ENCODE peak calls at places on chromosomes 13 and 19, in six cellular contexts. One of them, this sample, is unnamed. For H3K36me3, the result is how much of the 10 kb centered on the place peaks cover.

GRCh38 chr13:110617326-110618072 is 2.2 kb downstream of the NAXD start:
- DNase-seq in adrenal gland: peak
- DNase-seq in SJSA1: peak
- DNase-seq in effector memory CD4-positive, alpha-beta T cell: no peak
- DNase-seq in CD8-positive, alpha-beta memory T cell: no peak
- DNase-seq in ascending aorta: no peak
- DNase-seq in this sample: peak

GRCh38 chr19:30163663-30164062 is 208.5 kb upstream of the ZNF536 start:
- DNase-seq in SJSA1: no peak
- DNase-seq in effector memory CD4-positive, alpha-beta T cell: no peak
- DNase-seq in ascending aorta: no peak
- DNase-seq in adrenal gland: no peak
- DNase-seq in CD8-positive, alpha-beta memory T cell: no peak
- DNase-seq in this sample: no peak

GRCh38 chr13:32229443-32229842 is 85.7 kb downstream of the ZAR1L start:
- DNase-seq in effector memory CD4-positive, alpha-beta T cell: no peak
- DNase-seq in ascending aorta: no peak
- DNase-seq in adrenal gland: no peak
- DNase-seq in SJSA1: no peak
- DNase-seq in CD8-positive, alpha-beta memory T cell: no peak
- DNase-seq in this sample: no peak

GRCh38 chr13:106917024-106917491 is 349.1 kb upstream of the ARGLU1 start:
- DNase-seq in CD8-positive, alpha-beta memory T cell: no peak
- DNase-seq in effector memory CD4-positive, alpha-beta T cell: no peak
- DNase-seq in SJSA1: no peak
- DNase-seq in ascending aorta: no peak
- DNase-seq in adrenal gland: no peak
- DNase-seq in this sample: no peak

GRCh38 chr13:86282450-86282849 is 483.2 kb upstream of the SLITRK6 start:
- DNase-seq in ascending aorta: no peak
- DNase-seq in effector memory CD4-positive, alpha-beta T cell: no peak
- DNase-seq in adrenal gland: no peak
- DNase-seq in SJSA1: no peak
- DNase-seq in CD8-positive, alpha-beta memory T cell: no peak
- DNase-seq in this sample: no peak

GRCh38 chr13:61144834-61145593 is 270.6 kb downstream of the PCDH20 start:
- DNase-seq in SJSA1: no peak
- DNase-seq in ascending aorta: no peak
- DNase-seq in adrenal gland: no peak
- DNase-seq in CD8-positive, alpha-beta memory T cell: no peak
- DNase-seq in effector memory CD4-positive, alpha-beta T cell: no peak
- DNase-seq in this sample: no peak

GRCh38 chr19:49110567-49110966 is 3.6 kb upstream of the LIN7B start:
- DNase-seq in adrenal gland: no peak
- DNase-seq in SJSA1: no peak
- DNase-seq in effector memory CD4-positive, alpha-beta T cell: no peak
- DNase-seq in CD8-positive, alpha-beta memory T cell: no peak
- DNase-seq in ascending aorta: no peak
- DNase-seq in this sample: no peak

GRCh38 chr19:31119951-31120690 is 229.1 kb downstream of the TSHZ3 start:
- DNase-seq in adrenal gland: no peak
- DNase-seq in SJSA1: no peak
- DNase-seq in CD8-positive, alpha-beta memory T cell: no peak
- DNase-seq in effector memory CD4-positive, alpha-beta T cell: no peak
- DNase-seq in ascending aorta: no peak
- DNase-seq in this sample: no peak

GRCh38 chr13:100933841-100934240 is 259.2 kb upstream of the TMTC4 start:
- DNase-seq in effector memory CD4-positive, alpha-beta T cell: no peak
- DNase-seq in adrenal gland: no peak
- DNase-seq in SJSA1: no peak
- DNase-seq in CD8-positive, alpha-beta memory T cell: no peak
- DNase-seq in ascending aorta: no peak
- DNase-seq in this sample: no peak

GRCh38 chr13:73000027-73000674 is 58.7 kb upstream of the KLF5 start:
- DNase-seq in CD8-positive, alpha-beta memory T cell: no peak
- DNase-seq in effector memory CD4-positive, alpha-beta T cell: no peak
- DNase-seq in adrenal gland: no peak
- DNase-seq in ascending aorta: no peak
- DNase-seq in SJSA1: no peak
- DNase-seq in this sample: no peak

GRCh38 chr13:76019421-76020044 is 383.4 kb downstream of the LMO7 start:
- DNase-seq in ascending aorta: no peak
- DNase-seq in SJSA1: no peak
- DNase-seq in effector memory CD4-positive, alpha-beta T cell: no peak
- DNase-seq in adrenal gland: no peak
- DNase-seq in CD8-positive, alpha-beta memory T cell: no peak
- DNase-seq in this sample: peak

GRCh38 chr19:16386619-16387240 is 62.1 kb downstream of the KLF2 start:
- DNase-seq in SJSA1: peak
- DNase-seq in CD8-positive, alpha-beta memory T cell: peak
- DNase-seq in adrenal gland: peak
- DNase-seq in effector memory CD4-positive, alpha-beta T cell: peak
- DNase-seq in ascending aorta: no peak
- DNase-seq in this sample: peak

GRCh38 chr13:66933994-66934393 is 296.1 kb downstream of the PCDH9 start:
- DNase-seq in effector memory CD4-positive, alpha-beta T cell: no peak
- DNase-seq in ascending aorta: no peak
- DNase-seq in adrenal gland: no peak
- DNase-seq in SJSA1: peak
- DNase-seq in CD8-positive, alpha-beta memory T cell: no peak
- DNase-seq in this sample: no peak

GRCh38 chr13:61954092-61954491 is 538.4 kb upstream of the PCDH20 start:
- DNase-seq in SJSA1: no peak
- DNase-seq in ascending aorta: no peak
- DNase-seq in CD8-positive, alpha-beta memory T cell: no peak
- DNase-seq in adrenal gland: no peak
- DNase-seq in effector memory CD4-positive, alpha-beta T cell: no peak
- DNase-seq in this sample: no peak

GRCh38 chr19:4352701-4353121 is 9.3 kb downstream of the MPND start:
- DNase-seq in SJSA1: peak
- DNase-seq in CD8-positive, alpha-beta memory T cell: no peak
- DNase-seq in adrenal gland: no peak
- DNase-seq in ascending aorta: no peak
- DNase-seq in effector memory CD4-positive, alpha-beta T cell: peak
- DNase-seq in this sample: peak

GRCh38 chr13:95862401-95862800 is 185.5 kb downstream of the DNAJC3 start:
- DNase-seq in ascending aorta: no peak
- DNase-seq in effector memory CD4-positive, alpha-beta T cell: no peak
- DNase-seq in SJSA1: no peak
- DNase-seq in CD8-positive, alpha-beta memory T cell: no peak
- DNase-seq in adrenal gland: no peak
- DNase-seq in this sample: no peak

DNA sequence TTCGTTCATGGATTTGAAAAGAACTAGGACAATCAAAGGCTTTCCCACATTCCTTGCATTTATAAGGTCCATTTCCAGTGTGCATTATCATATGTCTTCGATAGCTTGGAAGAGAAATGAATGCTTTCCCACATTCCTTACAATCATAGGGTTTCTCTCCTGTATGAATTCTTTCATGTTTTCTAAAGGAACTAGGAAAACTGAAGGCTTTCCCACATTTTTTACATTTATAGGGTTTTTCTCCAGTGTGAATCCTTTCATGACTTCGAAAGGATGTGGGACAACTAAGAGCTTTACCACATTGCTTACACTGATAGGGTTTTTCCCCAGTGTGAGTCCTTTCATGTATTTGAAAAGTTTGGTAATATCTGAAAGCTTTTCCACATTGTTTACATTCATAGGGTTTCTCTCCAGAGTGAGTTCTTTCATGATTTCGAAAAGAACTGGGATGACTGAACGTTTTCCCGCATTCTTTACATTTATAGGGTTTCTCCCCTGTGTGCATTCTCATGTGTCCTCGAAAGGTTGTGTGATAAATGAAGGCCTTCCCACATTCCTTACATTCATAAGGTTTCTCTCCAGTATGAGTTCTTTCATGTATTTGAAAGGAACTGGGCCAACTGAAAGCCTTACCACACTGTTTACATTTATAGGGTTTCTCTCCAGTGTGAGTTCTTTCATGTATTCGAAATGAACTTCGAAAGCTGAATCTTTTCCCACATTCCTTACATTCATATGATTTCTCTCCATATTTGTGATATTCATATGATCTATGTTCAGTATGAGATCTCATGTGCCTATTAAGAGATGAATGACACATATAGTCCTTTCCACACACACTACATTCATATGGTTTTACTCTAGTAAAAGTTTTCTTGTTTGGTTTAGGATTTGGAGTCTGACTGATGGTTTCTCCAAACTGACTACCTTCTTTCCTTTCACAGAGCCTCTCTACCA is 19.6 kb downstream of the ZNF709 start:
- DNase-seq in adrenal gland: no peak
- DNase-seq in CD8-positive, alpha-beta memory T cell: no peak
- DNase-seq in SJSA1: no peak
- DNase-seq in effector memory CD4-positive, alpha-beta T cell: no peak
- DNase-seq in ascending aorta: no peak
- DNase-seq in this sample: no peak
- H3K36me3 ChIP-seq in adrenal gland: under half
- H3K36me3 ChIP-seq in CD8-positive, alpha-beta memory T cell: under half
- H3K36me3 ChIP-seq in SJSA1: under half
- H3K36me3 ChIP-seq in effector memory CD4-positive, alpha-beta T cell: under half
- H3K36me3 ChIP-seq in ascending aorta: half or more
- H3K36me3 ChIP-seq in this sample: under half

DNA sequence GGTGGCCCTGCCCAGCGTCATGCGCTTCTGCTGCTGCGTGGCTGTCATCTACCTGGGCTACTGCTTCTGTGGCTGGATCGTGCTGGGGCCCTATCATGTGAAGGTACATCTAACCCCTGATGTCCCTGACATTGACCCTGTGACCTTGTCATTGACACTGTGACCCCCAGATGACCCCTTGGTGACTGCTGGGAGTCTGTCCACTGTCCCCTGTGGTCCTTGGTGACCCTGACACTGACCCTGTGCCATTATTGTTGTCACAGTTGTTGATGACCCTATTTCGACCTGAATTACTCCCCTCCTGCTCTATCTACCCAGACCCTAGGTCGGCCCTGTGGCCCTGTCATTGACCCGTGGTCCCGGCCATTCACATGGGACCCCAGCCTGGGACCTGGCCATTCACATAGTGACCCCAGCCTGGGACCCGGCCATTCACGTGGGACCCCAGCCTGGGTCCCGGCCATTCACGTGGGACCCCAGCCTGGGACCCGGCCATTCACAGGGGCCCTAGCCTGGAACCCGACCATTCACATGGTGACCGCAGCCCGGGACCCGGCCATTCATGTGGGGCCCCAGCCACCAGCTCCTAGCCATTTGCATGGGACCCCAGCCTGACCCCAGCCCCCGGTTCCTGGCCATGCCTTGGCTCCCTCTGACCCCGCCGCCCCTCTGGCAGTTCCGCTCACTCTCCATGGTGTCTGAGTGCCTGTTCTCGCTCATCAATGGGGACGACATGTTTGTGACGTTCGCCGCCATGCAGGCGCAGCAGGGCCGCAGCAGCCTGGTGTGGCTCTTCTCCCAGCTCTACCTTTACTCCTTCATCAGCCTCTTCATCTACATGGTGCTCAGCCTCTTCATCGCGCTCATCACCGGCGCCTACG is 5.7 kb upstream of the PNPLA6 start:
- DNase-seq in ascending aorta: no peak
- DNase-seq in SJSA1: no peak
- DNase-seq in effector memory CD4-positive, alpha-beta T cell: no peak
- DNase-seq in CD8-positive, alpha-beta memory T cell: no peak
- DNase-seq in adrenal gland: no peak
- DNase-seq in this sample: no peak
- H3K36me3 ChIP-seq in ascending aorta: under half
- H3K36me3 ChIP-seq in SJSA1: under half
- H3K36me3 ChIP-seq in effector memory CD4-positive, alpha-beta T cell: under half
- H3K36me3 ChIP-seq in CD8-positive, alpha-beta memory T cell: under half
- H3K36me3 ChIP-seq in adrenal gland: half or more
- H3K36me3 ChIP-seq in this sample: under half

DNA sequence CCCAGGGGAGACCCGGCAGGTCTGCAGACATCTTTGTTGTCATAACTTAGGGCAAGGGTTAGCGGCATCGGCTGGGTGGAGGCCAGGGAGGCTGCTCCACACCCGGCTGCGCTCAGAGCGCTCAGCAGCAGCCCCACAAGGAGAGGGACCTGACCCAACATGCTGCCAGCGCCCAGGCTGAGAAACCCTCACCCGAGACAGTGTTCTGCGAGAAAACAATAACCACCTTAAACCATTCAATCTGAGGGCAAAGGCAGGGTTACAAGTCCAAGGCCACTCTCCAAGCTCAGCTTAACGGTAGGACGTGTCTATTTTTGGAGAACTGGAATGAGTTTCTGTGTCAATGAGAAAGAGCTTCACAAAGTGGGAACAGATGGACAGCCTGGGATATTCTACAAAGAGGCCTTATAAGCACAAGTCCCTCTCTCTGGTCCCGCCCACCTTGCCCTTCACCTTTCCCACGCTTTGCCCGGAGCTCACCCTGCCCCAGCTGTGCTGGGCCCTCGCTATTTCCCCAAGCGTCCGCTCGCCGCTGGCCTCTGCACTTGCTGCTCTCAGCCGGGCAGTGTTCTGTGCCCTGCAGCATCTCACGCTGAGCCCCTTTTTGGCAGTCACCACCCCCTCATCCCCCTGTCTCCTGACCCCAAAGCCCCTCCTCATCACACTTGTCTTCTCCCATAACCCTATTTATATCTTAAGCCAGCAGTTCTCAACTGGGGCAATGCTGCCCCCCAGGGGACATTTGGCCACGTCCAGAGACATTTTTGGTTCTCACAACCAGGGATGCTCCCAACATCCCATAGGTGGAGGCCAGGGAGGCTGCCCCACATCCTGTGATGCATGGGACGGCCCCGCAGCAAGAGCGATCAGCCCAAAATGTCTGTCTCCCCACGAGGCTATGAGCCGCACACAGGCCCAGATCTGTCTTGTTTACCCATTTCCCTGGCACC is 17.6 kb downstream of the PPP1R12C start:
- DNase-seq in effector memory CD4-positive, alpha-beta T cell: no peak
- DNase-seq in CD8-positive, alpha-beta memory T cell: no peak
- DNase-seq in adrenal gland: peak
- DNase-seq in ascending aorta: no peak
- DNase-seq in SJSA1: no peak
- DNase-seq in this sample: no peak
- H3K36me3 ChIP-seq in effector memory CD4-positive, alpha-beta T cell: under half
- H3K36me3 ChIP-seq in CD8-positive, alpha-beta memory T cell: under half
- H3K36me3 ChIP-seq in adrenal gland: under half
- H3K36me3 ChIP-seq in ascending aorta: half or more
- H3K36me3 ChIP-seq in SJSA1: under half
- H3K36me3 ChIP-seq in this sample: under half

GRCh38 chr19:45061965-45062364 is 14.3 kb downstream of the ZNF296 start:
- DNase-seq in ascending aorta: no peak
- DNase-seq in adrenal gland: no peak
- DNase-seq in SJSA1: no peak
- DNase-seq in effector memory CD4-positive, alpha-beta T cell: no peak
- DNase-seq in CD8-positive, alpha-beta memory T cell: no peak
- DNase-seq in this sample: no peak

GRCh38 chr19:45056831-45057230 is 18.0 kb downstream of the CLASRP start:
- DNase-seq in CD8-positive, alpha-beta memory T cell: no peak
- DNase-seq in SJSA1: no peak
- DNase-seq in ascending aorta: no peak
- DNase-seq in adrenal gland: no peak
- DNase-seq in effector memory CD4-positive, alpha-beta T cell: no peak
- DNase-seq in this sample: no peak

GRCh38 chr19:45057444-45057843 is 18.6 kb downstream of the CLASRP start:
- DNase-seq in ascending aorta: no peak
- DNase-seq in SJSA1: no peak
- DNase-seq in adrenal gland: no peak
- DNase-seq in CD8-positive, alpha-beta memory T cell: no peak
- DNase-seq in effector memory CD4-positive, alpha-beta T cell: no peak
- DNase-seq in this sample: no peak

GRCh38 chr19:45059258-45059965 is 16.9 kb downstream of the ZNF296 start:
- DNase-seq in effector memory CD4-positive, alpha-beta T cell: peak
- DNase-seq in SJSA1: peak
- DNase-seq in adrenal gland: peak
- DNase-seq in CD8-positive, alpha-beta memory T cell: peak
- DNase-seq in ascending aorta: no peak
- DNase-seq in this sample: peak

GRCh38 chr19:45058622-45059159 is 17.6 kb downstream of the ZNF296 start:
- DNase-seq in adrenal gland: no peak
- DNase-seq in effector memory CD4-positive, alpha-beta T cell: no peak
- DNase-seq in ascending aorta: no peak
- DNase-seq in CD8-positive, alpha-beta memory T cell: no peak
- DNase-seq in SJSA1: no peak
- DNase-seq in this sample: no peak
- H3K36me3 ChIP-seq in adrenal gland: half or more
- H3K36me3 ChIP-seq in effector memory CD4-positive, alpha-beta T cell: half or more
- H3K36me3 ChIP-seq in ascending aorta: half or more
- H3K36me3 ChIP-seq in CD8-positive, alpha-beta memory T cell: half or more
- H3K36me3 ChIP-seq in SJSA1: half or more
- H3K36me3 ChIP-seq in this sample: half or more